ENCODE peak calls at places on chromosomes 3 and 15, in six cellular contexts. B, W, X, C, T and P are unnamed samples.

GRCh38 chr3:41907330-41908073 is 54.4 kb downstream of the ULK4 start:
- DNase-seq in W (no peak), C (no peak), X (peak; percentile 31), T (no peak), B (no peak), P (peak; percentile 34)

GRCh38 chr15:85667491-85668424 is 127.0 kb downstream of the KLHL25 start:
- DNase-seq in B (no peak), X (peak; percentile 99), W (peak; percentile 99), T (peak; percentile 94), C (no peak), P (peak; percentile 71)

GRCh38 chr3:111801697-111802655 is 57.1 kb upstream of the PHLDB2 start:
- DNase-seq in T (peak; percentile 67), C (no peak), B (no peak), W (peak; percentile 97), X (peak; percentile 84), P (peak; percentile 97)

GRCh38 chr3:136617123-136617700 is 135.0 kb downstream of the STAG1 start:
- DNase-seq in C (no peak), W (no peak), T (no peak), X (no peak), B (no peak), P (peak; percentile 12)

GRCh38 chr15:35680951-35681350 is 135.0 kb upstream of the DPH6 start:
- DNase-seq in W (no peak), T (no peak), B (no peak), X (no peak), C (no peak), P (no peak)

GRCh38 chr15:31397851-31398661 is 71.4 kb downstream of the KLF13 start:
- DNase-seq in X (no peak), W (no peak), C (no peak), B (no peak), T (no peak), P (peak; percentile 57)

GRCh38 chr3:72914383-72914782 is 26.5 kb downstream of the GXYLT2 start:
- DNase-seq in B (no peak), C (no peak), T (no peak), X (no peak), W (no peak), P (no peak)

GRCh38 chr3:98359993-98360675 is 6.5 kb downstream of the OR5K4 start:
- DNase-seq in T (no peak), C (no peak), B (no peak), W (no peak), X (no peak), P (peak; percentile 68)

GRCh38 chr3:88452228-88452627 is 302.5 kb downstream of the C3orf38 start:
- DNase-seq in B (no peak), W (no peak), T (no peak), C (no peak), X (no peak), P (no peak)

GRCh38 chr3:38644662-38645053 is 4.8 kb downstream of the SCN5A start:
- DNase-seq in X (no peak), B (peak; percentile 4), W (no peak), T (no peak), C (no peak), P (no peak)

GRCh38 chr3:112531358-112531781 is 30.4 kb downstream of the ATG3 start:
- DNase-seq in W (peak; percentile 60), B (no peak), X (no peak), T (peak; percentile 4), C (no peak), P (peak; percentile 34)

GRCh38 chr3:63655519-63655918 is 3.0 kb downstream of the SNTN start:
- DNase-seq in C (no peak), W (peak; percentile 18), B (no peak), T (peak; percentile 42), X (peak; percentile 89), P (no peak)

GRCh38 chr3:196756738-196757137 is 17.1 kb downstream of the PAK2 start:
- DNase-seq in W (no peak), B (no peak), T (no peak), X (no peak), C (no peak), P (no peak)

GRCh38 chr3:154120903-154121235 is 321 bp upstream of the ARHGEF26 start:
- DNase-seq in W (no peak), C (no peak), B (no peak), T (no peak), X (no peak), P (no peak)

DNA sequence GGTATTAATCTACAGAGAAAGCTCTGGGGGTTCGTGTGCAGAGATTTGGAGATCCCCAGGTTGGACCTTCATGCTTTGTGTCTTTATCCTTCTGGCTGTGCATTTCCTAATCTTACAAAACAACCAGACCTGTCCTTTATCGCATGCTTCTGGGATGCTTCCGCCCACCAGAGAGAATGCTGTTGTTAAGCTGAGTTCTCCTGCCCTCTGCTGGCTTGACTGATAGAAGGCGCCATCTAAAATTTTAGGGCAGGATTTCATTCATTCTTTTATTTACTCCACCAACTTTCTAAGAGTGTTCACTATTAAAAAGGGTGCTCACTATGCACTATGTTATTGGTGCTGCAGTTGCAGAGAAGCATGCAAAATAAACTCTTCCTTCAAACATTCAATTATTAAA is 8.7 kb upstream of the SST start:
- DNase-seq in B (no peak), C (peak; percentile 60), X (peak; percentile 69), T (peak; percentile 53), W (peak; percentile 51), P (peak; percentile 77)
- TF ChIP-seq CTCF in B (no peak), C (no peak), X (peak; percentile 80), T (peak; percentile 79), W (peak; percentile 69), P (peak; percentile 68)

GRCh38 chr15:94029495-94029894 is 201.9 kb upstream of the MCTP2 start:
- DNase-seq in W (no peak), B (no peak), C (no peak), X (no peak), T (peak; percentile 70), P (no peak)

GRCh38 chr15:94027571-94027970 is 203.8 kb upstream of the MCTP2 start:
- DNase-seq in W (no peak), B (no peak), X (no peak), C (no peak), T (no peak), P (no peak)

GRCh38 chr15:94031072-94031471 is 200.3 kb upstream of the MCTP2 start:
- DNase-seq in W (no peak), T (no peak), C (no peak), B (no peak), X (no peak), P (no peak)

GRCh38 chr15:94028121-94028520 is 203.2 kb upstream of the MCTP2 start:
- DNase-seq in W (no peak), B (no peak), X (no peak), C (no peak), T (no peak), P (no peak)

DNA sequence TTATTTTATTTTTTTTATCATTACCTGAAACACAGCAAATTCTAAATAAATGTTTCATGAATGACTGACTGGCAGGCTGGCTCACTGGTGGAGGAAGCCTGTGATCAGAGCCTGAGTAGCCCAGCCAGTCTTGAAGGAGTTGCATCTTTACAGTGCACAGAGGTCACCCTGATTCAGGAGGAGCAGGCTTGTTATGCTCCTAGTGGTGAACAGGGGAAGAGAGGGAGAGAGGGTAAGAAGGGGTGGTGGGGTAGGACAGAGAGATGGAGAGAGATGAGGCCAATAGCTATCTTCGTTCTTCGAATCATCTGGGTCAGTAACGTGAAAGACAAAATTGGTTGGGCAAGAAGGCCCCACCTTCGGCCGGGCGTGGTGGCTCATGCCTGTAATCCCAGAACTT is 202.6 kb upstream of the MCTP2 start:
- DNase-seq in C (no peak), X (no peak), B (no peak), T (no peak), W (no peak), P (no peak)
- TF ChIP-seq CTCF in C (no peak), X (no peak), B (no peak), T (no peak), W (no peak), P (no peak)

DNA sequence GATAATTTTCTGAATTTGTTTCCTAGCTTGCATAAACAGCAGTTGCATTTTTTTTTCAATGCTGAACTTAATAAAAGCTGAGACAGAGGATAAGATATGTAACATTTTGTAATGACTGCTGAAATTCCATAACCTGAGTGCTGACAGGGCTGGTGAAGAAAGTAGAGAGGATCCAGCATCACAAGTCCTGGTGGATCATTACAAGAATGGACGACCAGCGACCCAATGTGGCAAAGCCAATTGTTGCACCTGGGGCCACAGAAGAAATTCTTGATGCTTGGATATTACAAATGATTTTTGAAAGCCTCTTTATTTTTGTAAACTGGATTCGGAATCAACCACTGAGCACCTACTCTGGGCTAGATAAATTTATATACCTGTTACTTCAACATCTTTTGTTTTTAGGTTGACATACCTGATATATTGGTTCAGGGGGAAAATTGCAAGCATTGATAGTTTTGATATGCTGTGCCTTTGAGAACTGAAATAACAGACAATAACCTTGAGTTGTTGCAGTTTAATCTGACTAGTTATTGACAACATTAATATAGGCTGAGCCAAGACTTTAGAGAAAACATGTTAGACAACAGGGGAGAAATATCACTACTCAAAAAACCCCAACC is 3.9 kb upstream of the ACTL6A start:
- DNase-seq in C (peak; percentile 69), W (peak; percentile 84), X (peak; percentile 80), B (peak; percentile 65), T (peak; percentile 38), P (peak; percentile 76)
- TF ChIP-seq CTCF in C (peak; percentile 58), W (peak; percentile 95), X (peak; percentile 90), B (peak; percentile 90), T (peak; percentile 91), P (peak; percentile 80)

DNA sequence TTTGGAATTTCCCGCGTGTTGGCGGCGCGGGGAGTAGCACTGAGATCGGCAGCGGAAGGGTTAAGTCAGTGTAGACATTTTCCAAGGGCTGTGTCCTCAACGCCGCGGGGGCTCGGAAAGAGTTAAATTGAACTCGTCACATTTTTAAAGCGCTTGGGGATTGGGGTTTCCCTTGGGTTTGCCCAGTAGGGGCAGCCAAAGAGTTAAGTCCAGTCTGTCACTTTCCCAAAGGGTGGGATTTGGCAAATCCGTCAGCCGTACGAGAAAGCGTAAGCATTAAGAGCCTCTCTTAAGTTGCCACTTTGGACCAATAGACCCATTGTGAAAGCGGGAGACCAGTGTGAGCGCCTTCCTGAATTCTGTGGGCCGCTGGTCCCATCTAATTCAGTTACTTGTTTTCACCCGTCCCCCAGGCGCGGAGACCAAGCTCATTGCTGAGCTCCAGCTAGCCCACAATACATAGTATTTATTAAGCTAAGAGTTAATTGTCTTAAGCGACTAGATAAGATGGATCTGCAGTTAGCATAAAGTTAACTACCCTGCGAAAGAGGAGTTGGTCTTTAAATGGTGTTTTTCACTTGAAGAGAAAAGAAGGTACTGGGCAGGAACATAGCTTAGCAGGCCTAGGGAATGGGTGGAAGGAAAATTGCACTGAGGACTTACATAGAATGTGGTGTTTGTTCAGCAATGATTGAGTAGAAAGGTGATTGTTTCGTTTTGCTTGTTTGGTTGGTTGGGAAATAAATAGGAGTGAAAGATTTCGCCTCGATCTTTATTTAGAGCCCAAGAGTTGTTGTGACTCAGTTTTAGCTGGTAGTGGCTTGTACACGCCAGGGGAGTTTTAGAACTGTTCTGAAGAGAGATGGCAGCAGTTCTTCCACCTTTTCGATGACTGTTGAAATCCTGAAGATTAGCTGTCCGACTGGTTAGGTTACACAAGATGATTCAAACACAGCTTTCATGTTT is 932 bp downstream of the ARL8B start:
- DNase-seq in C (no peak), B (peak; percentile 41), W (peak; percentile 85), T (peak; percentile 44), X (peak; percentile 47), P (peak; percentile 50)
- TF ChIP-seq CTCF in C (no peak), B (no peak), W (no peak), T (no peak), X (no peak), P (no peak)

DNA sequence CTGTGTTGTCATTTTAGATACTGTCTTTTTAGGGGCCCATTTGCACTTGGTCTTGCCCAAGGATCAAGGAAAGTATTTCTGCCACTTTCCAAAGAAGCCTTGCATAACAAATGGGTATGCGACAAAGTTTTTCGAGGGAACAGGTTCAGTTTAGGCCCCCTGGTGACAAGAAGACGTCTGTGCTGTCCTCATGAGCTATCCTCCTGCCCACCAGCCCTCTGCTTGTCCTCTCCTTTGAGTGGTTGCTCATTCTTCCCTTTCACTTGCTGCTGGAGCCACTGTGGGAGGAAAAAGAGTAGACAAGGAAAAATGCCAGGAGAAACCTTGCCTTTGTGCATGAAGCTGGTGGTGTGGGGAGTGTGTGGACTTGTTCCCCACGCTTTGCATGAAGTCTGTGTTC is 171.9 kb downstream of the CACNA2D3 start:
- DNase-seq in X (no peak), T (no peak), B (no peak), C (peak; percentile 12), W (no peak), P (no peak)
- TF ChIP-seq CTCF in X (no peak), T (no peak), B (no peak), C (peak; percentile 15), W (no peak), P (no peak)